ENCODE peak calls at places on chromosomes 11 and 22, in seven cellular contexts. M is effector memory CD4-positive, alpha-beta T cell; W is psoas muscle; Y is naive thymus-derived CD4-positive, alpha-beta T cell; J is PC-9; R is heart right ventricle; N is uterus. S is an unnamed sample.

GRCh38 chr22:19604711-19605268 is 80.6 kb upstream of the CLDN5 start:
- DNase-seq in M (no peak), W (no peak), Y (no peak), J (no peak), R (no peak), N (no peak), S (no peak)

GRCh38 chr11:9758676-9759518 is 95.0 kb downstream of the SWAP70 start:
- DNase-seq in M (peak; percentile 32), W (peak; percentile 92), Y (peak; percentile 33), J (peak; percentile 60), R (peak; percentile 83), N (peak; percentile 75), S (no peak)

GRCh38 chr22:49321477-49322055 is 506.1 kb downstream of the BRD1 start:
- DNase-seq in M (no peak), W (peak; percentile 42), Y (no peak), J (no peak), R (no peak), N (no peak), S (no peak)

GRCh38 chr11:9982127-9982795 is 311.8 kb downstream of the SBF2 start:
- DNase-seq in M (no peak), W (no peak), Y (no peak), J (no peak), R (no peak), N (no peak), S (no peak)

GRCh38 chr22:44383071-44383575 is 70.4 kb upstream of the SHISAL1 start:
- DNase-seq in M (no peak), W (peak; percentile 11), Y (no peak), J (no peak), R (no peak), N (no peak), S (no peak)

GRCh38 chr11:62148271-62148980 is 24.6 kb downstream of the INCENP start:
- DNase-seq in M (no peak), W (no peak), Y (no peak), J (no peak), R (no peak), N (no peak), S (no peak)

GRCh38 chr11:103112364-103112763 is 3.1 kb downstream of the DYNC2H1 start:
- DNase-seq in M (no peak), W (no peak), Y (no peak), J (no peak), R (no peak), N (no peak), S (no peak)

GRCh38 chr22:39967103-39967829 is 7.1 kb downstream of the TMA7B start:
- DNase-seq in M (no peak), W (no peak), Y (no peak), J (no peak), R (no peak), N (no peak), S (no peak)

GRCh38 chr22:19579113-19579811 is 55.1 kb upstream of the CLDN5 start:
- DNase-seq in M (no peak), W (no peak), Y (no peak), J (no peak), R (no peak), N (no peak), S (no peak)

GRCh38 chr11:71525938-71526495 is 1.1 kb upstream of the KRTAP5-7 start:
- DNase-seq in M (no peak), W (no peak), Y (no peak), J (no peak), R (no peak), N (no peak), S (no peak)

GRCh38 chr22:17607891-17608521 is 20.5 kb downstream of the ATP6V1E1 start:
- DNase-seq in M (no peak), W (no peak), Y (no peak), J (no peak), R (no peak), N (no peak), S (no peak)

GRCh38 chr22:37330200-37331033 is 48.1 kb downstream of the CYTH4 start:
- DNase-seq in M (no peak), W (no peak), Y (no peak), J (peak; percentile 82), R (no peak), N (no peak), S (peak; percentile 91)

GRCh38 chr11:63915961-63916836 is 765 bp downstream of the RCOR2 start:
- DNase-seq in M (no peak), W (peak; percentile 77), Y (no peak), J (peak; percentile 54), R (peak; percentile 56), N (no peak), S (no peak)

GRCh38 chr22:19958083-19959042 is 16.7 kb upstream of the TXNRD2 start:
- DNase-seq in M (no peak), W (peak; percentile 60), Y (no peak), J (no peak), R (no peak), N (no peak), S (no peak)

GRCh38 chr22:36286096-36286957 is 33.4 kb downstream of the APOL1 start:
- DNase-seq in M (peak; percentile 54), W (peak; percentile 90), Y (peak; percentile 60), J (peak; percentile 79), R (peak; percentile 72), N (peak; percentile 78), S (peak; percentile 64)

GRCh38 chr11:45543808-45544422 is 121.5 kb downstream of the CHST1 start:
- DNase-seq in M (no peak), W (no peak), Y (no peak), J (no peak), R (no peak), N (no peak), S (peak; percentile 25)

GRCh38 chr22:30604723-30605122 is 2.3 kb upstream of the TCN2 start:
- DNase-seq in M (no peak), W (peak; percentile 7), Y (no peak), J (no peak), R (no peak), N (no peak), S (no peak)
- H3K4me1 ChIP-seq in M (peaks cover 10% of the 10 kb centered on the region), W (peaks cover 34% of the 10 kb centered on the region), Y (peaks cover 6% of the 10 kb centered on the region), J (peaks cover 30% of the 10 kb centered on the region), R (peaks cover 18% of the 10 kb centered on the region), N (peaks cover 14% of the 10 kb centered on the region), S (peaks cover 3% of the 10 kb centered on the region)

DNA sequence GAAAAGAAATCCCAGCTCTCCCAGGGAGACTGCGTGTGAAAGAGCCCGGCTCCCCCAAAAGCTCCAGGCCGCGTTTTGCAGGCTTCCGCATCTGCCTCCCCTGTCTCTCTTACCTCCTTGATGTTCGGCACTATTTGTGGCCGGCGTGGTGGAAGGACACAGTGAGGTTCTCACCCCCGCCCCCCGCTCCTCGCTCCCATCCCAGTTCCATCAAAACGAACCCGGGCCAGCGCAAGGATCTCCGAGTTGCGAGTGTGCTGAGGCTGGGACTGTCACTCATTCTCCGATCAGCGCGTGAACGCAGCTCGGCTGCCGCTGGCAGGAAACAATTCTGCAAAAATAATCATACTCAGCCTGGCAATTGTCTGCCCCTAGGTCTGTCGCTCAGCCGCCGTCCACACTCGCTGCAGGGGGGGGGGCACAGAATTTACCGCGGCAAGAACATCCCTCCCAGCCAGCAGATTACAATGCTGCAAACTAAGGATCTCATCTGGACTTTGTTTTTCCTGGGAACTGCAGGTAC is at the start of gene NCAM1:
- DNase-seq in M (no peak), W (peak; percentile 78), Y (no peak), J (peak; percentile 18), R (peak; percentile 88), N (peak; percentile 90), S (peak; percentile 76)
- H3K4me3 ChIP-seq in M (peak within 1 kb of the TSS; percentile 40), W (peak within 1 kb of the TSS; percentile 65), Y (peak within 1 kb of the TSS; percentile 33), J (peak within 1 kb of the TSS; percentile 54), R (peak within 1 kb of the TSS; percentile 63), N (peak within 1 kb of the TSS; percentile 50), S (peak within 1 kb of the TSS; percentile 60)

GRCh38 chr22:42172385-42173172 is 42.0 kb upstream of the CYP2D6 start:
- DNase-seq in M (no peak), W (no peak), Y (no peak), J (no peak), R (no peak), N (no peak), S (no peak)
- H3K27ac ChIP-seq in M (no peak overlapping the region), W (no peak overlapping the region), Y (no peak overlapping the region), J (no peak overlapping the region), R (no peak overlapping the region), N (no peak overlapping the region), S (no peak overlapping the region)

GRCh38 chr11:61146413-61146812 is 14.8 kb downstream of the VPS37C start:
- DNase-seq in M (no peak), W (no peak), Y (no peak), J (no peak), R (no peak), N (no peak), S (no peak)
- H3K4me1 ChIP-seq in M (no peaks in the 10 kb centered on the region), W (peaks cover 30% of the 10 kb centered on the region), Y (no peaks in the 10 kb centered on the region), J (peaks cover 33% of the 10 kb centered on the region), R (peaks cover 9% of the 10 kb centered on the region), N (peaks cover 7% of the 10 kb centered on the region), S (peaks cover 5% of the 10 kb centered on the region)

DNA sequence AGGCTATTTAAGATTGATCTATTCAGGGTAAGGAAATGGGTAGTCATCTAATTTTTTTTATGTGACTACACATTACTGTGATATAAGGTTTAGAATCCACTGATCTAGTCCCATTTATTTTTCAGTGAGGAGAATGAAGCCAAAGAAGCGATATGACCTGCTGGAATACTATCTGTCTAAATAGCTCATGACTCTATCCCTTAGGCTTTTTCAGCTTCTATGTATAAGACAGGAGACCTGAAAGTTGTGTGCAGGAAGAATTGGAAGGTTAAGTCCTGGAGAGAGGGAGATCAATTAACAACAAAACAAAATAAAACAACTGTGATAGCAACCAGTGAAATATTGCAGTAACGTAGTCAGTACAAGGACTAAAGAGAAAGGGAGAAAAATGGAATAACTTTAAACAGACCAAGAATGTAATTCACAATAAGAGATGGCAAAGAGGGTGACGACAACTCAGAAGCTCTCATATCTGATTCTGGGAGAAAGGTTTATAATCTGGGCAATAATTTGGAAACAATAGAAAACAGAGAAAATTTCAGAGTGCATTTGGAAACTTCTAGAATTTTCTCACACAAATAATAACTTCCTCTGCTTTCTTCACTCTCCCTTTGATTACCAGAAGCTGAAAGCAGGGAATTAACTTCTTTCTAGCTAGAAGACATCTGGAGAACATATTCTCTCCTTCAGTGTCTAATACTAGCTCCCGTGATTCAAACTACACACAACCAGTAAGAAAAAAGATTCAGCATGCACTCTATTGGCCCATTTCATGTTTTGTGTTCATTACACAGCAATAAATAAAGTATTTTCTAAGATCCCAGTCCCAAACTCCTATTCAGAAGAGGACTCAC is 19.2 kb upstream of the CASP12 start:
- DNase-seq in M (no peak), W (no peak), Y (no peak), J (no peak), R (no peak), N (no peak), S (no peak)
- H3K4me3 ChIP-seq in M (peak overlapping the region; percentile 66), W (peak overlapping the region; percentile 59), Y (peak overlapping the region; percentile 60), J (peak overlapping the region; percentile 13), R (peak overlapping the region; percentile 57), N (peak overlapping the region; percentile 28), S (no peak overlapping the region)